ENCODE peak calls at places on chromosomes 16 and 17, in four cellular contexts. R is T follicular helper cell; C is central memory CD4-positive, alpha-beta T cell; K is stimulated activated CD4-positive, alpha-beta T cell treated with anti-CD3 and anti-CD28 coated beads, Interleukin-1b, Interleukin-23, amount 100 ng/mL, for 48 hours. P is an unnamed sample.

GRCh38 chr17:55564077-55564476 is 52.8 kb upstream of the SMIM36 start:
- DNase-seq in R (no peak), C (no peak), K (no peak), P (no peak)

GRCh38 chr17:30363715-30364202 is 15.0 kb upstream of the CPD start:
- DNase-seq in R (peak; percentile 45), C (peak; percentile 85), K (peak; percentile 95), P (no peak)

GRCh38 chr16:81583893-81584705 is 139.5 kb downstream of the CMIP start:
- DNase-seq in R (no peak), C (no peak), K (no peak), P (no peak)

GRCh38 chr16:84013787-84014569 is 28.6 kb downstream of the SLC38A8 start:
- DNase-seq in R (peak; percentile 30), C (peak; percentile 48), K (peak; percentile 91), P (peak; percentile 83)

GRCh38 chr16:2229602-2230250 is 6.3 kb downstream of the E4F1 start:
- DNase-seq in R (no peak), C (no peak), K (no peak), P (no peak)

GRCh38 chr16:48531011-48531962 is 78.7 kb downstream of the N4BP1 start:
- DNase-seq in R (no peak), C (no peak), K (no peak), P (no peak)

GRCh38 chr16:67146523-67147357 is 4.1 kb downstream of the B3GNT9 start:
- DNase-seq in R (no peak), C (no peak), K (no peak), P (no peak)

GRCh38 chr16:28192811-28193529 is 18.8 kb downstream of the XPO6 start:
- DNase-seq in R (peak; percentile 66), C (peak; percentile 80), K (peak; percentile 74), P (no peak)

GRCh38 chr17:31309525-31309924 is 4.3 kb downstream of the EVI2B start:
- DNase-seq in R (no peak), C (peak; percentile 32), K (no peak), P (no peak)

GRCh38 chr16:84813141-84813933 is 6.4 kb upstream of the CRISPLD2 start:
- DNase-seq in R (no peak), C (no peak), K (no peak), P (no peak)